ENCODE peak calls at places on chromosomes 1 and 21, in five cellular contexts. D is GM12878, K is K562, J is GM12891, G is HepG2. B is an unnamed sample.
A peak's percentile ranks its signal among the peaks of the same experiment; 100 is the strongest.

GRCh38 chr1:162387226-162388082 is 5.9 kb downstream of the C1orf226 start:
- DNase-seq in D (no peak), K (no peak), J (no peak), G (no peak), B (no peak)

GRCh38 chr21:32328595-32328994 is 29.9 kb downstream of the MRAP start:
- DNase-seq in D (no peak), K (no peak), J (no peak), G (no peak), B (no peak)

GRCh38 chr1:201769966-201770365 is 59.0 kb upstream of the IPO9 start:
- DNase-seq in D (no peak), K (no peak), J (no peak), G (no peak), B (no peak)

GRCh38 chr21:27152996-27153395 is 186.1 kb upstream of the ADAMTS5 start:
- DNase-seq in D (no peak), K (no peak), J (no peak), G (no peak), B (no peak)

GRCh38 chr1:201779351-201779880 is 49.5 kb upstream of the IPO9 start:
- DNase-seq in D (no peak), K (no peak), J (no peak), G (no peak), B (no peak)

GRCh38 chr1:154501423-154502065 is 475 bp upstream of the TDRD10 start:
- DNase-seq in D (no peak), K (no peak), J (no peak), G (no peak), B (no peak)

GRCh38 chr21:39182484-39183271 is 573 bp downstream of the PSMG1 start:
- DNase-seq in D (no peak), K (peak; percentile 21), J (no peak), G (no peak), B (no peak)

GRCh38 chr1:213947200-213947775 is 40.5 kb upstream of the PROX1 start:
- DNase-seq in D (no peak), K (no peak), J (no peak), G (peak; percentile 20), B (no peak)

GRCh38 chr1:170032531-170033295 is 41.8 kb downstream of the KIFAP3 start:
- DNase-seq in D (no peak), K (no peak), J (no peak), G (no peak), B (no peak)

GRCh38 chr1:32351859-32352745 is 10.2 kb downstream of the FAM229A start:
- DNase-seq in D (no peak), K (peak; percentile 79), J (no peak), G (peak; percentile 40), B (no peak)

GRCh38 chr1:78229344-78229743 is 183.6 kb downstream of the GIPC2 start:
- DNase-seq in D (no peak), K (no peak), J (no peak), G (no peak), B (no peak)

GRCh38 chr1:187270256-187270655 is 441.5 kb downstream of the PLA2G4A start:
- DNase-seq in D (no peak), K (no peak), J (no peak), G (no peak), B (no peak)

GRCh38 chr21:33345751-33346238 is 21.0 kb downstream of the IFNAR1 start:
- DNase-seq in D (no peak), K (no peak), J (no peak), G (no peak), B (no peak)

GRCh38 chr1:156834322-156834721 is 17.7 kb upstream of the SH2D2A start:
- DNase-seq in D (no peak), K (no peak), J (no peak), G (no peak), B (no peak)

GRCh38 chr1:201353186-201353940 is 24.1 kb downstream of the TNNT2 start:
- DNase-seq in D (no peak), K (no peak), J (no peak), G (no peak), B (no peak)

GRCh38 chr1:211611818-211612217 is 32.9 kb upstream of the SLC30A1 start:
- DNase-seq in D (no peak), K (no peak), J (no peak), G (no peak), B (no peak)

GRCh38 chr1:11594222-11594621 is 60.0 kb downstream of the FBXO2 start:
- DNase-seq in D (no peak), K (no peak), J (no peak), G (peak; percentile 22), B (no peak)

GRCh38 chr1:21594935-21595897 is 73.9 kb downstream of the RAP1GAP start:
- DNase-seq in D (no peak), K (peak; percentile 84), J (peak; percentile 82), G (peak; percentile 49), B (peak; percentile 64)

GRCh38 chr1:61259379-61260148 is 177.2 kb downstream of the NFIA start:
- DNase-seq in D (no peak), K (no peak), J (no peak), G (no peak), B (no peak)

GRCh38 chr21:45590246-45590725 is 48.0 kb upstream of the SLC19A1 start:
- DNase-seq in D (no peak), K (peak; percentile 97), J (peak; percentile 95), G (no peak), B (peak; percentile 76)

GRCh38 chr1:166174108-166174507 is 7.3 kb upstream of the FAM78B start:
- DNase-seq in D (no peak), K (no peak), J (no peak), G (no peak), B (no peak)

GRCh38 chr1:24438423-24438901 is 22.9 kb downstream of the NIPAL3 start:
- DNase-seq in D (no peak), K (peak; percentile 45), J (no peak), G (no peak), B (no peak)

GRCh38 chr1:45863117-45863670 is 59.8 kb downstream of the MAST2 start:
- DNase-seq in D (no peak), K (no peak), J (no peak), G (no peak), B (no peak)

GRCh38 chr1:240126821-240127220 is 35.1 kb downstream of the FMN2 start:
- DNase-seq in D (no peak), K (no peak), J (no peak), G (no peak), B (no peak)

GRCh38 chr1:197600751-197601150 is 174.5 kb downstream of the DENND1B start:
- DNase-seq in D (no peak), K (no peak), J (no peak), G (no peak), B (no peak)
- TF ChIP-seq TAF1 in D (no peak), K (no peak), J (no peak), G (no peak), B (no peak)

DNA sequence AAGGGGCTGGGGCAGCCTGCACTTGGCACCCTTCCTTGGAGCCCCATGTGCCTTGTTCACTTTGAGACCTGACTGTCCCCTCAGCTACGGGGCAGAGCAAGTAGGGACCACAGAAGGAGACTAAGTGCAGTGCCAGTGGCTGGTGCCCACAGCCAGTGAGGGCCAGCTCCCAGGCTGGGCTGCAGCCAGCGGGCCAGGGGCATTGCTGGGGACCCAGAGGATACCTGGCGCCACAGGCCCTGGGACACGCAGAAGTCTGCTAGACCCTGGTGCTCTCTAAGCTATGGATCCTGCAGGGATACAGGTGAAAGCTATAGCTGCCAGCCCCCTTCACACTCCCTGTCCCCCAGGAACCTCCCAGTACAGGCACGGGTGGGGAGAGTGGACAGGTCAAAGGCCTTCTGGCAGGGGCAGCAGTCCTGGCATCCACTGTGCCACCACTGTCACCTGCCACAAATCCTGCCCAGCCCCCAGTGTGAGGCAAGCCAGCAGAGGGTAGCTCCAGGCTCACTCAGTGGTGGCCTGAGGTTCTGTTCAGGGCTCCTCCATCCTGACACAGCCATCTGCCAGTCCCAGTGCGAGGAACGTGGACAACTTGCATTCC is 1.3 kb downstream of the CLCNKA start:
- DNase-seq in D (no peak), K (no peak), J (no peak), G (no peak), B (no peak)
- TF ChIP-seq POLR2A in D (no peak), K (no peak), J (no peak), G (no peak), B (no peak)

DNA sequence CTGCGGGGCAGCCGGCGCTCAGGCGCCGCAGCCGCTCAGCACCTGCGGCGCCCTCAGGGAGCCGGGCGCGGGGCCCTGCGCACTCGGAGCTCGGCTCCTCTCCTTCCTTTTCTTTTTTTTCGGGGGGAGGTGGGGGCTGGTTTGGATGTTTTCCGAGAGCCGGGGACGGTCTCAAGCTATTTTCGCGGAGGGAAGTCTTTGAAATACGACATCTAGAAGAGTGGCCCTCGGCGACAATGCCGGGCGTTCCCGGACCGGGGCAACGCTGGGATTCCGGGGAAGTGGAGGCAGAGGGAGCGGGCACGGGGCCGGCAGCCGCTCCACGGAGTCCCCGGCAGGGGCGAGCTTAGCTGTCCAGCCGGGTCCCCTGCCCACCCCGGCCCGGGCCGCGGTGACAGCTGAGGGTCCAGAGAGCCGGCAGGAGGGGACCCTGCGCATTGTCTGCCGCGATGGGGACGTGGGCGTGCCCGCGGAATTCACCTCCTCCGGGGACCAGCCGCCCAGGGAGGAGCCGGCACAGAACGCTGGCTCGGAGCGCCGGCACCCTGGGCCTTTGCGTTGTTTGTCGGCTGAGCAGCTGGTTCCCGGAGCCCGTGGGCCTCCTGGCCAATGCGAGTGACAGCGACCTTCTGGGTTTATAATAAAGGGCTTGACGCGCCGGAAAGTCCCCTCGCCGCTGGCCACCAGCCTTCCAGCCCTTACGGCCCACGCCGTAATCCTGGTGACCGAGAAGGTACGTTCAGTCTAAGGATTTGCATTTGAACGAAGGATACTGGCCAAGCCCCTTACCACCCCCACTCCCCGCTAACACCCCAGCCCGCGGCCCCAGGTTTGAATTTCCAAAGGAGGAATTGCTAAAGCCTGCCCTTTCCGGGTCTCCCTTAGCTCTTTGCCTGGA is 582 bp downstream of the SLC37A1 start:
- DNase-seq in D (no peak), K (peak; percentile 43), J (peak; percentile 58), G (no peak), B (peak; percentile 70)
- TF ChIP-seq POLR2AphosphoS5 in D (peak; percentile 91), K (no peak), J (peak; percentile 65), G (no peak), B (peak; percentile 66)

GRCh38 chr1:1391225-1391624 is 7.9 kb downstream of the CCNL2 start:
- DNase-seq in D (no peak), K (peak; percentile 12), J (no peak), G (no peak), B (no peak)

GRCh38 chr1:1394116-1394515 is 5.0 kb downstream of the CCNL2 start:
- DNase-seq in D (no peak), K (no peak), J (no peak), G (no peak), B (no peak)

GRCh38 chr1:1393428-1393827 is 5.7 kb downstream of the CCNL2 start:
- DNase-seq in D (no peak), K (peak; percentile 9), J (no peak), G (no peak), B (no peak)

GRCh38 chr1:1395166-1395565 is 4.0 kb downstream of the CCNL2 start:
- DNase-seq in D (no peak), K (no peak), J (no peak), G (no peak), B (no peak)

GRCh38 chr1:1393014-1393413 is 6.1 kb downstream of the CCNL2 start:
- DNase-seq in D (no peak), K (peak; percentile 11), J (no peak), G (no peak), B (no peak)
- TF ChIP-seq TAF1 in D (no peak), K (no peak), J (no peak), G (no peak), B (no peak)

B was measured in GM12892.